ENCODE peak calls at places on chromosomes 4 and X, in seven cellular contexts. R is body of pancreas, W is HL-60, F is sigmoid colon, U is astrocyte, A is dorsolateral prefrontal cortex, P is AG04449. E is an unnamed sample.

GRCh38 chrX:153900806-153901752 is 3.4 kb upstream of the AVPR2 start:
- DNase-seq in U (peak), R (no peak), F (peak), P (peak), W (peak), A (no peak), E (no peak)

GRCh38 chr4:151862766-151863165 is 102.0 kb upstream of the GATB start:
- DNase-seq in P (no peak), R (no peak), A (no peak), W (no peak), F (no peak), U (peak), E (no peak)

GRCh38 chrX:108090474-108091265 is 672 bp downstream of the PSMD10 start:
- DNase-seq in F (no peak), R (no peak), A (no peak), W (no peak), P (no peak), U (peak), E (no peak)

GRCh38 chrX:68574240-68574639 is 73.2 kb upstream of the STARD8 start:
- DNase-seq in A (no peak), W (no peak), P (no peak), U (no peak), R (no peak), F (no peak), E (no peak)

GRCh38 chr4:81351653-81352455 is 119.9 kb downstream of the RASGEF1B start:
- DNase-seq in A (peak), R (peak), P (peak), U (peak), F (peak), W (peak), E (no peak)

GRCh38 chrX:51641421-51642021 is 22.8 kb upstream of the CENPVL3 start:
- DNase-seq in A (no peak), W (no peak), R (no peak), P (peak), F (no peak), U (peak), E (no peak)

GRCh38 chr4:154985673-154986072 is 204.6 kb downstream of the RBM46 start:
- DNase-seq in U (no peak), R (no peak), A (no peak), F (no peak), P (no peak), W (no peak), E (no peak)

GRCh38 chr4:156950950-156951349 is 20.6 kb downstream of the PDGFC start:
- DNase-seq in W (no peak), U (no peak), R (no peak), F (no peak), P (no peak), A (no peak), E (no peak)

GRCh38 chr4:133385161-133385954 is 236.3 kb downstream of the PCDH10 start:
- DNase-seq in P (no peak), F (no peak), R (no peak), A (no peak), W (no peak), U (no peak), E (no peak)

GRCh38 chr4:3128976-3129375 is 54.5 kb downstream of the HTT start:
- DNase-seq in A (no peak), R (no peak), U (peak), P (no peak), W (no peak), F (no peak), E (no peak)

GRCh38 chr4:185862340-185862739 is 50.3 kb upstream of the SORBS2 start:
- DNase-seq in P (no peak), W (no peak), R (no peak), A (no peak), F (no peak), U (no peak), E (no peak)

GRCh38 chrX:13165747-13166146 is 121.3 kb upstream of the FAM9C start:
- DNase-seq in P (no peak), W (no peak), A (no peak), R (no peak), F (no peak), U (no peak), E (no peak)

GRCh38 chrX:113473418-113473817 is 632.8 kb upstream of the AMOT start:
- DNase-seq in W (peak), F (no peak), R (no peak), U (no peak), P (no peak), A (no peak), E (no peak)

GRCh38 chr4:125368684-125369083 is 53.9 kb downstream of the FAT4 start:
- DNase-seq in U (peak), A (no peak), P (peak), R (no peak), F (no peak), W (no peak), E (no peak)

GRCh38 chr4:87122252-87122651 is 98.2 kb downstream of the KLHL8 start:
- DNase-seq in W (no peak), P (no peak), F (peak), U (no peak), R (no peak), A (no peak), E (no peak)

GRCh38 chr4:147948336-147948735 is 216.4 kb downstream of the ARHGAP10 start:
- DNase-seq in A (no peak), F (no peak), R (no peak), U (no peak), W (no peak), P (no peak), E (no peak)

GRCh38 chr4:26028793-26029511 is 114.9 kb downstream of the SMIM20 start:
- DNase-seq in R (peak), W (no peak), F (peak), P (no peak), U (peak), A (peak), E (peak)

GRCh38 chrX:152814048-152814447 is 16.5 kb downstream of the CETN2 start:
- DNase-seq in U (no peak), F (no peak), W (no peak), R (no peak), P (no peak), A (no peak), E (no peak)

GRCh38 chrX:152813211-152813610 is 17.3 kb downstream of the CETN2 start:
- DNase-seq in U (no peak), W (no peak), R (no peak), P (no peak), A (no peak), F (no peak), E (no peak)

GRCh38 chrX:152819732-152820131 is 10.8 kb downstream of the CETN2 start:
- DNase-seq in U (peak), P (no peak), F (no peak), A (no peak), W (no peak), R (no peak), E (no peak)

GRCh38 chrX:152819271-152819670 is 11.3 kb downstream of the CETN2 start:
- DNase-seq in F (no peak), A (no peak), P (no peak), U (no peak), R (no peak), W (no peak), E (no peak)

DNA sequence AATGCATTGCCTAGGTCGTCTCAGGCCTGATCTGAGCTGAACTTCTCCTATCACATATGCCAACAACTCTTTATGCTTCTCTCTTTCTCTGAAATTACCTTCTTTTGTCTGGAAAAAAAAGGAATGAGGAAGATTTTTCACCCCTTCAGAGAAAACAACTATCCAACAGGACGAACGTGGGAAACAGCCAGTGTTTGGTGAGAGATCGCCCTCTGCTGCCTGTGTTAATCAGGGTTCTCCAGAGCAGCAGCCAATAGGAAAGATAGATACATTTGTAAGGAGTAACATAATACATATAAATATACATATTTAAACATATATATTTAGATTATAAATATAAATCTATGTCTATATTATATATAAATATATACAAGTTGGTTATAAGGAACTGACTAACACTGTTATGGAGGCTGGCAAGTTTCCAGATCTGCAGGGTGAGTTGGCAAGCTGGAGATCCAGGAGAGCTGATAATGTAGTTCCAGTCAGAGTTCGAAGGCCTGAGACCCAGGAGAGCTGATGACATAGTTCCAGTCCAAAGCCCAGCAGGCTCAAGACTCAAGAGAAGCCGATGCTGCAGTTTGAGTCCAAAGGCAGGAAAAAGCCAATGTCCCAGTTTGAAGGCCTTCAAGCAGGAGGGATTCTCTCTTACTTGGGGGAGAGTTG is 13.3 kb downstream of the CETN2 start:
- DNase-seq in P (no peak), A (peak), R (peak), U (peak), F (no peak), W (no peak), E (no peak)
- TF ChIP-seq CTCF in P (peak), A (peak), R (peak), U (peak), F (peak), W (peak), E (peak)

GRCh38 chr4:37429906-37430305 is 185.4 kb downstream of the NWD2 start:
- DNase-seq in P (no peak), R (no peak), F (no peak), U (no peak), A (no peak), W (no peak), E (no peak)

GRCh38 chr4:37430718-37431416 is 186.3 kb downstream of the NWD2 start:
- DNase-seq in F (no peak), R (no peak), A (no peak), P (no peak), U (no peak), W (no peak), E (no peak)

GRCh38 chr4:37431417-37431743 is 186.8 kb downstream of the NWD2 start:
- DNase-seq in P (no peak), W (no peak), A (no peak), U (no peak), F (no peak), R (no peak), E (no peak)

GRCh38 chr4:37438880-37439279 is 194.3 kb downstream of the NWD2 start:
- DNase-seq in A (no peak), R (no peak), F (no peak), U (no peak), W (no peak), P (no peak), E (no peak)

GRCh38 chr4:37434469-37434868 is 189.9 kb downstream of the NWD2 start:
- DNase-seq in U (no peak), P (no peak), W (no peak), R (no peak), F (no peak), A (no peak), E (no peak)
- TF ChIP-seq CTCF in U (no peak), P (no peak), W (no peak), R (peak), F (no peak), A (no peak), E (peak)

GRCh38 chr4:53558061-53558801 is 33.1 kb downstream of the LNX1 start:
- DNase-seq in A (peak), R (no peak), P (no peak), F (no peak), U (peak), W (no peak), E (no peak)
- TF ChIP-seq CTCF in A (no peak), R (no peak), P (no peak), F (no peak), U (no peak), W (no peak), E (no peak)

GRCh38 chrX:39652336-39652735 is 445.4 kb downstream of the BCOR start:
- DNase-seq in W (no peak), U (no peak), R (no peak), P (no peak), F (no peak), A (no peak), E (no peak)

GRCh38 chrX:39654952-39655351 is 442.8 kb downstream of the BCOR start:
- DNase-seq in U (no peak), A (no peak), P (no peak), F (no peak), W (no peak), R (no peak), E (no peak)

GRCh38 chrX:39654183-39654925 is 443.4 kb downstream of the BCOR start:
- DNase-seq in A (no peak), F (no peak), U (no peak), W (no peak), R (no peak), P (no peak), E (no peak)

GRCh38 chrX:39650883-39651282 is 446.9 kb downstream of the BCOR start:
- DNase-seq in U (no peak), W (no peak), F (no peak), A (no peak), P (no peak), R (no peak), E (no peak)

GRCh38 chrX:39653656-39654055 is 444.1 kb downstream of the BCOR start:
- DNase-seq in F (no peak), P (no peak), U (no peak), W (no peak), R (no peak), A (peak), E (no peak)
- TF ChIP-seq CTCF in F (no peak), P (no peak), U (no peak), W (no peak), R (no peak), A (no peak), E (no peak)

GRCh38 chrX:40284852-40285251 is 187.1 kb upstream of the BCOR start:
- DNase-seq in P (no peak), U (no peak), A (no peak), F (no peak), R (no peak), W (no peak), E (no peak)
- TF ChIP-seq CTCF in P (no peak), U (no peak), A (no peak), F (no peak), R (no peak), W (no peak), E (peak)

GRCh38 chr4:184310171-184310567 is 92.5 kb upstream of the ENPP6 start:
- DNase-seq in R (no peak), P (no peak), F (no peak), U (no peak), W (no peak), A (no peak), E (no peak)
- TF ChIP-seq CTCF in R (no peak), P (peak), F (no peak), U (no peak), W (no peak), A (no peak), E (no peak)

GRCh38 chrX:4579999-4580398 is 866.5 kb upstream of the PRKX start:
- DNase-seq in A (no peak), F (no peak), R (no peak), W (no peak), P (no peak), U (no peak), E (no peak)
- TF ChIP-seq CTCF in A (no peak), F (no peak), R (no peak), W (no peak), P (no peak), U (no peak), E (no peak)

GRCh38 chrX:86171366-86171765 is 23.1 kb downstream of the DACH2 start:
- DNase-seq in U (no peak), F (no peak), P (no peak), R (peak), W (no peak), A (no peak), E (no peak)
- TF ChIP-seq CTCF in U (no peak), F (no peak), P (peak), R (peak), W (peak), A (no peak), E (peak)

E was measured in type B pancreatic cell.